ENCODE peak calls at places on chromosomes 12 and 14, in four cellular contexts. Z, A, U and I are unnamed samples.

GRCh38 chr14:61671086-61671485 is 24.2 kb upstream of the HIF1A start:
- DNase-seq in Z (no peak), A (peak), U (peak), I (no peak)

GRCh38 chr12:109947511-109947910 is 47.4 kb downstream of the TCHP start:
- DNase-seq in Z (no peak), A (no peak), U (peak), I (no peak)

GRCh38 chr12:65891987-65892481 is 67.8 kb downstream of the HMGA2 start:
- DNase-seq in Z (peak), A (no peak), U (no peak), I (no peak)

GRCh38 chr14:95394981-95395737 is 75.5 kb upstream of the CLMN start:
- DNase-seq in Z (no peak), A (no peak), U (no peak), I (no peak)

GRCh38 chr14:63308723-63309317 is 9.9 kb downstream of the GPHB5 start:
- DNase-seq in Z (peak), A (no peak), U (no peak), I (peak)

GRCh38 chr14:58092231-58092630 is 59.8 kb downstream of the ARMH4 start:
- DNase-seq in Z (no peak), A (no peak), U (no peak), I (no peak)

GRCh38 chr12:124772467-124773170 is 91.0 kb downstream of the SCARB1 start:
- DNase-seq in Z (no peak), A (no peak), U (no peak), I (no peak)

GRCh38 chr12:97142737-97143450 is 235.8 kb downstream of the NEDD1 start:
- DNase-seq in Z (no peak), A (no peak), U (no peak), I (no peak)

GRCh38 chr12:105574056-105574715 is 243.7 kb downstream of the C12orf75 start:
- DNase-seq in Z (no peak), A (no peak), U (no peak), I (no peak)

GRCh38 chr14:50677527-50678063 is 9.5 kb upstream of the SAV1 start:
- DNase-seq in Z (peak), A (no peak), U (no peak), I (no peak)

GRCh38 chr12:69821441-69822204 is 3.4 kb upstream of the MYRFL start:
- DNase-seq in Z (peak), A (no peak), U (no peak), I (peak)

GRCh38 chr12:83389237-83389996 is 702.7 kb downstream of the TMTC2 start:
- DNase-seq in Z (peak), A (peak), U (no peak), I (no peak)

GRCh38 chr14:105839425-105840265 is 313.3 kb downstream of the TMEM121 start:
- DNase-seq in Z (no peak), A (no peak), U (no peak), I (no peak)

GRCh38 chr12:124044809-124045321 is 71.8 kb downstream of the ZNF664 start:
- DNase-seq in Z (no peak), A (no peak), U (peak), I (no peak)

GRCh38 chr12:6963016-6963731 is 7.3 kb downstream of the PHB2 start:
- DNase-seq in Z (no peak), A (no peak), U (no peak), I (no peak)

GRCh38 chr14:65639216-65639615 is 226.7 kb downstream of the FUT8 start:
- DNase-seq in Z (no peak), A (no peak), U (no peak), I (no peak)

GRCh38 chr12:44021471-44021971 is 185.6 kb downstream of the TMEM117 start:
- DNase-seq in Z (no peak), A (no peak), U (no peak), I (no peak)

GRCh38 chr12:83826112-83826511 is 1086.5 kb downstream of the SLC6A15 start:
- DNase-seq in Z (peak), A (peak), U (no peak), I (peak)

GRCh38 chr12:79934309-79935020 is 432 bp downstream of the PPP1R12A start:
- DNase-seq in Z (peak), A (peak), U (no peak), I (peak)

GRCh38 chr12:132471011-132471857 is 18.7 kb upstream of the FBRSL1 start:
- DNase-seq in Z (no peak), A (no peak), U (no peak), I (peak)

GRCh38 chr14:104865069-104865630 is at the start of gene CEP170B:
- DNase-seq in Z (peak), A (peak), U (peak), I (peak)

GRCh38 chr12:52010152-52010622 is 3.4 kb downstream of the TAMALIN start:
- DNase-seq in Z (no peak), A (no peak), U (no peak), I (peak)

GRCh38 chr14:52241102-52241793 is 26.2 kb upstream of the PTGDR start:
- DNase-seq in Z (no peak), A (no peak), U (no peak), I (no peak)